ENCODE peak calls at places on chromosomes 6 and 20, in eight cellular contexts. One of them, this sample, is unnamed.

GRCh38 chr20:22339091-22339881 is 245.1 kb downstream of the FOXA2 start:
- DNase-seq in breast epithelium: no peak
- DNase-seq in HepG2: peak
- DNase-seq in endothelial cell of umbilical vein: peak
- DNase-seq in sigmoid colon: no peak
- DNase-seq in H1: peak
- DNase-seq in prostate gland: peak
- DNase-seq in upper lobe of left lung: no peak
- DNase-seq in this sample: peak

GRCh38 chr20:14497004-14497403 is 159.6 kb upstream of the FLRT3 start:
- DNase-seq in breast epithelium: no peak
- DNase-seq in HepG2: no peak
- DNase-seq in endothelial cell of umbilical vein: peak
- DNase-seq in sigmoid colon: no peak
- DNase-seq in H1: no peak
- DNase-seq in prostate gland: no peak
- DNase-seq in upper lobe of left lung: no peak
- DNase-seq in this sample: no peak

GRCh38 chr6:88629838-88630462 is 333.5 kb downstream of the RNGTT start:
- DNase-seq in breast epithelium: no peak
- DNase-seq in HepG2: no peak
- DNase-seq in endothelial cell of umbilical vein: no peak
- DNase-seq in sigmoid colon: no peak
- DNase-seq in H1: peak
- DNase-seq in prostate gland: no peak
- DNase-seq in upper lobe of left lung: no peak
- DNase-seq in this sample: no peak

GRCh38 chr6:137389150-137389664 is 105.0 kb downstream of the OLIG3 start:
- DNase-seq in breast epithelium: no peak
- DNase-seq in HepG2: no peak
- DNase-seq in endothelial cell of umbilical vein: no peak
- DNase-seq in sigmoid colon: no peak
- DNase-seq in H1: no peak
- DNase-seq in prostate gland: no peak
- DNase-seq in upper lobe of left lung: no peak
- DNase-seq in this sample: peak

GRCh38 chr6:157966597-157966977 is 15.1 kb upstream of the SYNJ2 start:
- DNase-seq in breast epithelium: no peak
- DNase-seq in HepG2: no peak
- DNase-seq in endothelial cell of umbilical vein: no peak
- DNase-seq in sigmoid colon: peak
- DNase-seq in H1: no peak
- DNase-seq in prostate gland: no peak
- DNase-seq in upper lobe of left lung: no peak
- DNase-seq in this sample: no peak

GRCh38 chr20:47196091-47197081 is 160.1 kb downstream of the ZMYND8 start:
- DNase-seq in breast epithelium: peak
- DNase-seq in HepG2: peak
- DNase-seq in endothelial cell of umbilical vein: peak
- DNase-seq in sigmoid colon: peak
- DNase-seq in H1: peak
- DNase-seq in prostate gland: peak
- DNase-seq in upper lobe of left lung: peak
- DNase-seq in this sample: peak

GRCh38 chr20:2596673-2597279 is 55.7 kb upstream of the NOP56 start:
- DNase-seq in breast epithelium: no peak
- DNase-seq in HepG2: no peak
- DNase-seq in endothelial cell of umbilical vein: no peak
- DNase-seq in sigmoid colon: no peak
- DNase-seq in H1: no peak
- DNase-seq in prostate gland: no peak
- DNase-seq in upper lobe of left lung: no peak
- DNase-seq in this sample: no peak

GRCh38 chr6:7241709-7242645 is 71.0 kb downstream of the SSR1 start:
- DNase-seq in breast epithelium: no peak
- DNase-seq in HepG2: peak
- DNase-seq in endothelial cell of umbilical vein: no peak
- DNase-seq in sigmoid colon: no peak
- DNase-seq in H1: no peak
- DNase-seq in prostate gland: no peak
- DNase-seq in upper lobe of left lung: no peak
- DNase-seq in this sample: peak

GRCh38 chr20:41998539-41999341 is 380.6 kb upstream of the CHD6 start:
- DNase-seq in breast epithelium: no peak
- DNase-seq in HepG2: no peak
- DNase-seq in endothelial cell of umbilical vein: no peak
- DNase-seq in sigmoid colon: no peak
- DNase-seq in H1: no peak
- DNase-seq in prostate gland: no peak
- DNase-seq in upper lobe of left lung: peak
- DNase-seq in this sample: no peak

GRCh38 chr20:7858851-7859250 is 81.4 kb downstream of the HAO1 start:
- DNase-seq in breast epithelium: no peak
- DNase-seq in HepG2: no peak
- DNase-seq in endothelial cell of umbilical vein: no peak
- DNase-seq in sigmoid colon: no peak
- DNase-seq in H1: no peak
- DNase-seq in prostate gland: no peak
- DNase-seq in upper lobe of left lung: no peak
- DNase-seq in this sample: no peak

GRCh38 chr6:81486234-81486633 is 266.2 kb downstream of the TENT5A start:
- DNase-seq in breast epithelium: no peak
- DNase-seq in HepG2: no peak
- DNase-seq in endothelial cell of umbilical vein: no peak
- DNase-seq in sigmoid colon: no peak
- DNase-seq in H1: no peak
- DNase-seq in prostate gland: no peak
- DNase-seq in upper lobe of left lung: no peak
- DNase-seq in this sample: no peak

GRCh38 chr6:28775405-28776129 is 148.2 kb downstream of the TRIM27 start:
- DNase-seq in breast epithelium: no peak
- DNase-seq in HepG2: no peak
- DNase-seq in endothelial cell of umbilical vein: no peak
- DNase-seq in sigmoid colon: no peak
- DNase-seq in H1: no peak
- DNase-seq in prostate gland: no peak
- DNase-seq in upper lobe of left lung: peak
- DNase-seq in this sample: no peak

GRCh38 chr20:58731192-58731591 is 38.6 kb downstream of the NPEPL1 start:
- DNase-seq in breast epithelium: no peak
- DNase-seq in HepG2: no peak
- DNase-seq in endothelial cell of umbilical vein: no peak
- DNase-seq in sigmoid colon: no peak
- DNase-seq in H1: no peak
- DNase-seq in prostate gland: no peak
- DNase-seq in upper lobe of left lung: no peak
- DNase-seq in this sample: no peak

GRCh38 chr6:90219168-90219985 is 77.3 kb downstream of the BACH2 start:
- DNase-seq in breast epithelium: no peak
- DNase-seq in HepG2: no peak
- DNase-seq in endothelial cell of umbilical vein: peak
- DNase-seq in sigmoid colon: peak
- DNase-seq in H1: no peak
- DNase-seq in prostate gland: peak
- DNase-seq in upper lobe of left lung: no peak
- DNase-seq in this sample: peak

GRCh38 chr6:122663981-122664380 is 53.8 kb downstream of the PKIB start:
- DNase-seq in breast epithelium: no peak
- DNase-seq in HepG2: no peak
- DNase-seq in endothelial cell of umbilical vein: no peak
- DNase-seq in sigmoid colon: no peak
- DNase-seq in H1: no peak
- DNase-seq in prostate gland: no peak
- DNase-seq in upper lobe of left lung: no peak
- DNase-seq in this sample: no peak

GRCh38 chr6:21595265-21595950 is 1.9 kb downstream of the SOX4 start:
- DNase-seq in breast epithelium: peak
- DNase-seq in HepG2: no peak
- DNase-seq in endothelial cell of umbilical vein: no peak
- DNase-seq in sigmoid colon: peak
- DNase-seq in H1: no peak
- DNase-seq in prostate gland: peak
- DNase-seq in upper lobe of left lung: peak
- DNase-seq in this sample: peak

GRCh38 chr6:5138995-5139827 is 54.1 kb downstream of the PPP1R3G start:
- DNase-seq in breast epithelium: no peak
- DNase-seq in HepG2: no peak
- DNase-seq in endothelial cell of umbilical vein: no peak
- DNase-seq in sigmoid colon: no peak
- DNase-seq in H1: no peak
- DNase-seq in prostate gland: no peak
- DNase-seq in upper lobe of left lung: no peak
- DNase-seq in this sample: no peak

GRCh38 chr6:134802426-134803058 is 147.4 kb downstream of the ALDH8A1 start:
- DNase-seq in breast epithelium: no peak
- DNase-seq in HepG2: peak
- DNase-seq in endothelial cell of umbilical vein: no peak
- DNase-seq in sigmoid colon: no peak
- DNase-seq in H1: no peak
- DNase-seq in prostate gland: peak
- DNase-seq in upper lobe of left lung: no peak
- DNase-seq in this sample: no peak

GRCh38 chr20:40703981-40704530 is 15.0 kb upstream of the MAFB start:
- DNase-seq in breast epithelium: no peak
- DNase-seq in HepG2: no peak
- DNase-seq in endothelial cell of umbilical vein: no peak
- DNase-seq in sigmoid colon: no peak
- DNase-seq in H1: no peak
- DNase-seq in prostate gland: no peak
- DNase-seq in upper lobe of left lung: no peak
- DNase-seq in this sample: no peak

GRCh38 chr6:130065616-130066015 is 47.2 kb downstream of the L3MBTL3 start:
- DNase-seq in breast epithelium: no peak
- DNase-seq in HepG2: no peak
- DNase-seq in endothelial cell of umbilical vein: no peak
- DNase-seq in sigmoid colon: no peak
- DNase-seq in H1: no peak
- DNase-seq in prostate gland: no peak
- DNase-seq in upper lobe of left lung: no peak
- DNase-seq in this sample: no peak

GRCh38 chr6:68638225-68638900 is 3.3 kb downstream of the ADGRB3 start:
- DNase-seq in breast epithelium: no peak
- DNase-seq in HepG2: peak
- DNase-seq in endothelial cell of umbilical vein: peak
- DNase-seq in sigmoid colon: peak
- DNase-seq in H1: peak
- DNase-seq in prostate gland: no peak
- DNase-seq in upper lobe of left lung: no peak
- DNase-seq in this sample: peak

GRCh38 chr6:47919875-47920274 is 138.0 kb downstream of the OPN5 start:
- DNase-seq in breast epithelium: no peak
- DNase-seq in HepG2: no peak
- DNase-seq in endothelial cell of umbilical vein: no peak
- DNase-seq in sigmoid colon: no peak
- DNase-seq in H1: no peak
- DNase-seq in prostate gland: no peak
- DNase-seq in upper lobe of left lung: no peak
- DNase-seq in this sample: no peak

GRCh38 chr6:15304337-15305078 is 58.6 kb downstream of the JARID2 start:
- DNase-seq in breast epithelium: no peak
- DNase-seq in HepG2: no peak
- DNase-seq in endothelial cell of umbilical vein: no peak
- DNase-seq in sigmoid colon: no peak
- DNase-seq in H1: peak
- DNase-seq in prostate gland: no peak
- DNase-seq in upper lobe of left lung: no peak
- DNase-seq in this sample: no peak

GRCh38 chr6:112268011-112268410 is 13.6 kb upstream of the LAMA4 start:
- DNase-seq in breast epithelium: no peak
- DNase-seq in HepG2: no peak
- DNase-seq in endothelial cell of umbilical vein: no peak
- DNase-seq in sigmoid colon: no peak
- DNase-seq in H1: no peak
- DNase-seq in prostate gland: no peak
- DNase-seq in upper lobe of left lung: no peak
- DNase-seq in this sample: no peak
- H3K4me3 ChIP-seq in breast epithelium: no peak
- H3K4me3 ChIP-seq in HepG2: no peak
- H3K4me3 ChIP-seq in endothelial cell of umbilical vein: no peak
- H3K4me3 ChIP-seq in sigmoid colon: no peak
- H3K4me3 ChIP-seq in H1: no peak
- H3K4me3 ChIP-seq in prostate gland: no peak
- H3K4me3 ChIP-seq in upper lobe of left lung: no peak
- H3K4me3 ChIP-seq in this sample: no peak

GRCh38 chr6:168222261-168222660 is 97.3 kb downstream of the DACT2 start:
- DNase-seq in breast epithelium: no peak
- DNase-seq in HepG2: no peak
- DNase-seq in endothelial cell of umbilical vein: no peak
- DNase-seq in sigmoid colon: no peak
- DNase-seq in H1: no peak
- DNase-seq in prostate gland: no peak
- DNase-seq in upper lobe of left lung: no peak
- DNase-seq in this sample: no peak
- TF ChIP-seq POLR2AphosphoS5 in breast epithelium: no peak
- TF ChIP-seq POLR2AphosphoS5 in HepG2: no peak
- TF ChIP-seq POLR2AphosphoS5 in endothelial cell of umbilical vein: no peak
- TF ChIP-seq POLR2AphosphoS5 in sigmoid colon: no peak
- TF ChIP-seq POLR2AphosphoS5 in H1: no peak
- TF ChIP-seq POLR2AphosphoS5 in prostate gland: no peak
- TF ChIP-seq POLR2AphosphoS5 in upper lobe of left lung: no peak
- TF ChIP-seq POLR2AphosphoS5 in this sample: no peak

DNA sequence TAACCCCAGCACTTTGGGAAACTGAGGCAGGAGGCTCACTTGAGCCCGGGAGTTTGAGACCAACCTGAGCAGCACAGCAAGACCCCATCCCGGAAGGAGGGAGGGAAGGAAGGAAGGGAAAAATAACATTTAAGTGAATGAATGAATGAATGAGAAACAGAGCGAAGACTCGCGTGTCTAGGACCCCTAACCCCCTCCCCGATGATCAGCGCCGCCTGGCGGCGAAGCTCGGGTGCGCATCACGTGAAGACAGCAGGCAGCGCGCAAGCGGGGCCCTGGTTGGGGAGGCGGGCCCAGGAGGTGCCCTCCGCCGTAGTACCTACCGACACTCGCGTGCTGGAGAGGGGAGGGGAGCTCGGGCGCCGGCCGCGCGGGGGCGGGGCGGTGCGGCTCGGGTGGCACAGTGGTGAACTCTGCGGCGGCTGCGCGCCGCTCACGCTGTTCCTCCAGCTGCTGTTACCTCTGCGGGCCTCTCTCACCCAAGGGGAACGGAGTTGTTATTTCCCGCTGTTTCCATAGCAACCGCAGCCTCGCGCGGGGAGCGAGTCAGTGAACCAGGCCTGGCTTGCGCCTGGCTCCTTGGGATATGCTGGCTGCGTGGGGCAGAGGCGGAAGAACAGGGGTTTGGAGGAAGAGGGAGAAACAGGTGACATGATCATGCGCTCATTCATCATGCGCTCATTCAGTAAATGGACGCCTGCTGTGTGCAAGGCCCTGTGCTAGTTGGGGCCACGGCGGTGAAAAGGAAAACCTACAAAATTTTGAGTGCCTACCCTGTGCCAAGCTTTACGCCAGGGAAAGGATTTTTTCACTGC is 2.0 kb upstream of the DCDC2 start:
- DNase-seq in breast epithelium: peak
- DNase-seq in HepG2: no peak
- DNase-seq in endothelial cell of umbilical vein: peak
- DNase-seq in sigmoid colon: peak
- DNase-seq in H1: peak
- DNase-seq in prostate gland: peak
- DNase-seq in upper lobe of left lung: peak
- DNase-seq in this sample: peak
- TF ChIP-seq POLR2A in breast epithelium: no peak
- TF ChIP-seq POLR2A in HepG2: no peak
- TF ChIP-seq POLR2A in endothelial cell of umbilical vein: no peak
- TF ChIP-seq POLR2A in sigmoid colon: no peak
- TF ChIP-seq POLR2A in H1: no peak
- TF ChIP-seq POLR2A in prostate gland: no peak
- TF ChIP-seq POLR2A in upper lobe of left lung: no peak
- TF ChIP-seq POLR2A in this sample: peak

GRCh38 chr6:70592391-70593117 is 25.8 kb downstream of the SDHAF4 start:
- DNase-seq in breast epithelium: no peak
- DNase-seq in HepG2: peak
- DNase-seq in endothelial cell of umbilical vein: no peak
- DNase-seq in sigmoid colon: no peak
- DNase-seq in H1: no peak
- DNase-seq in prostate gland: no peak
- DNase-seq in upper lobe of left lung: no peak
- DNase-seq in this sample: no peak
- H3K4me3 ChIP-seq in breast epithelium: no peak
- H3K4me3 ChIP-seq in HepG2: no peak
- H3K4me3 ChIP-seq in endothelial cell of umbilical vein: no peak
- H3K4me3 ChIP-seq in sigmoid colon: no peak
- H3K4me3 ChIP-seq in H1: no peak
- H3K4me3 ChIP-seq in prostate gland: no peak
- H3K4me3 ChIP-seq in upper lobe of left lung: no peak
- H3K4me3 ChIP-seq in this sample: no peak